ENCODE peak calls at places on chromosomes 5 and 9, in five cellular contexts. Z, Q, F, D and V are unnamed samples.

GRCh38 chr9:36018755-36019720 is 17.7 kb upstream of the RECK start:
- DNase-seq in Z (no peak), Q (no peak), F (no peak), D (no peak), V (no peak)

GRCh38 chr5:84603557-84604185 is 219.0 kb upstream of the EDIL3 start:
- DNase-seq in Z (no peak), Q (peak), F (peak), D (no peak), V (peak)

GRCh38 chr5:96228449-96228848 is 204.6 kb downstream of the PCSK1 start:
- DNase-seq in Z (no peak), Q (no peak), F (peak), D (no peak), V (no peak)

GRCh38 chr9:135330307-135330631 is 149.3 kb upstream of the PPP1R26 start:
- DNase-seq in Z (no peak), Q (no peak), F (no peak), D (no peak), V (no peak)

GRCh38 chr5:151005975-151006576 is 14.3 kb upstream of the GPX3 start:
- DNase-seq in Z (peak), Q (peak), F (peak), D (no peak), V (peak)

GRCh38 chr9:72871685-72872084 is 81.2 kb downstream of the ALDH1A1 start:
- DNase-seq in Z (peak), Q (no peak), F (peak), D (no peak), V (no peak)

GRCh38 chr9:130165579-130165978 is 6.6 kb upstream of the NCS1 start:
- DNase-seq in Z (no peak), Q (no peak), F (no peak), D (no peak), V (no peak)

GRCh38 chr5:43603535-43604363 is 769 bp downstream of the NNT start:
- DNase-seq in Z (peak), Q (peak), F (peak), D (peak), V (no peak)

GRCh38 chr9:37174247-37174646 is 53.9 kb downstream of the ZCCHC7 start:
- DNase-seq in Z (no peak), Q (no peak), F (peak), D (no peak), V (no peak)

GRCh38 chr5:132556511-132557424 is at the start of gene RAD50:
- DNase-seq in Z (peak), Q (peak), F (peak), D (peak), V (peak)

GRCh38 chr9:130835441-130836298 is 616 bp downstream of the ABL1 start:
- DNase-seq in Z (peak), Q (no peak), F (peak), D (peak), V (no peak)

GRCh38 chr9:30349526-30350513 is 2034.6 kb upstream of the ACO1 start:
- DNase-seq in Z (no peak), Q (no peak), F (no peak), D (peak), V (no peak)

GRCh38 chr5:138695781-138696180 is 57.4 kb upstream of the CTNNA1 start:
- DNase-seq in Z (no peak), Q (no peak), F (no peak), D (no peak), V (no peak)

DNA sequence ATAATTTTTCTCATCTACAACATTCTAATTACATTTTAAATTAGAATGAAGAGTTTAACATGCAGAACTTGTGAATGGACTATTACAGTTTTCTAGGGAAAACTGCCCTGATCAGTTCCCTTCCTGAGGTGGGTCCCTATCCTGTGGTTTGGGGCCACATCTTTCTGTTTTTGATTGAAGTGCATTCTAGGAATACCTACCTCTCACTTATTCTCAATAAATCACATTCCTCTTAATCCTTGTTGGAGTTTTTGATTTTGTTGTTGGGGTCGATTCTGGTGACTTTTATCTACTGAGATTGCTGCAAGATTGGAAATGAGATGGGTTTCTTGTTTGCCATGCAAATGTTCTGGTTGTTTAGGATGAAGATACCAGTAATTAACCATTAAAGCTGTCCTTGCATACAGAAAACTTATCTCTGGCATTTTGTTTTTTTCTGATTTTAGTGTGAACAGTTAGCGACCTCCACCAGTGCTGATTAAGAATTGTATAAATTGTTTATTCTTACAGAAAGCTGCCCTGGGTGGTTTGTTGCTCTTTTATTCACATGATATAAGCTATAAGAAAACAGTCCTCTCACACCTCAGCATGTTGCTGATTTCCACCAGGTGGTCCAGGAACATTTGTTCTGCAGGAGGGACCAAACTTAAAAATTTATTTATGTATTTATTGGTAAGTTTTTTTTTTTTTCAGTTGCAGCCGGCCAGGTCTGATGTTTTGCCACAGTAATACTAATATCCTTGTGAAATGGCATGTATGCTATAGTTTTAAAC is 269.9 kb downstream of the FANCC start:
- DNase-seq in Z (no peak), Q (no peak), F (no peak), D (no peak), V (no peak)
- H3K4me3 ChIP-seq in Z (peak), Q (no peak), F (peak), D (peak), V (peak)

DNA sequence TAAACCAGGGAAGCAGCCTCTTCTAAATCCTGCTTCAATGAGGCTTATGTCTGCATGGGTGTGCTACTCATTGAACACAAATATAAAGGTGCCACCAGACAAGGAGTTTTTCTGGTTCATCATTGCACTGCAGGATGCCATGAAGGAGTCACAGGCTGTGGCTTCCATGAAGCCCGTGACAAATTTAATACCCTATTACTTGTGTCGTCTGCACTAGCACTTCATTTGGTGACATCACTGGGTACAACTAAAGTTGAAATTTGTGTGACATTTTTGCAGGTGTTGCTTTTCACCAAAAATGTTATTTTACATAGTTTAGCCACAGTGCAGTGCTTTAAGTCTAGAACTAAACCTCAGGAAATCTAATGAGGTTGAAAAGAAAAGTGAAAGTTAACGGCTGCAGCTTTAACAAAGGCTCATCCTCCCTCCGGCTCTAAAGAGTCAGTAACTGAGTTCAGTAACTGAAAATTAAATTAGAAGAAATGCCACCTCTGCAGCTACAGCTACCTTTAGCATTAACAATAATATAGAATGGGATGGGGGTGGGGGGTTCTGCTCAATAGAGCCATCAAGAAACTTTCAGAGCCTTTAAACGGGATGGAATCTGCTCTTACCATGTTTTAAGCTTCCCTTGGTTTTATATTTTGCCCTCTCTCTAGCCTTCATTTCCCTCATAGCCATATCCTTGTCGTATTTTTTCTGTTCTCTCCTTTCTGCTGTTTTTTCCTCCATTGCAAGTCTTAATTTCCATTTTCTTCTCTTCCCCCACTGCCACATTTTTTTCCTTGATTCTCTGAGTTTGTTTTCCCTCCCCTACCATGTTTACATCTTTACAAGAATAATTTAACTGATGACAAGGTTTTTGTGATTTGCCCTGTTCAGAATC is 233.8 kb upstream of the TMEM161B start:
- DNase-seq in Z (no peak), Q (no peak), F (no peak), D (no peak), V (no peak)
- H3K4me3 ChIP-seq in Z (no peak), Q (peak), F (peak), D (peak), V (peak)

GRCh38 chr5:91038180-91038808 is 344.8 kb downstream of the ARRDC3 start:
- DNase-seq in Z (no peak), Q (no peak), F (peak), D (no peak), V (peak)
- H3K4me3 ChIP-seq in Z (no peak), Q (no peak), F (no peak), D (no peak), V (no peak)

DNA sequence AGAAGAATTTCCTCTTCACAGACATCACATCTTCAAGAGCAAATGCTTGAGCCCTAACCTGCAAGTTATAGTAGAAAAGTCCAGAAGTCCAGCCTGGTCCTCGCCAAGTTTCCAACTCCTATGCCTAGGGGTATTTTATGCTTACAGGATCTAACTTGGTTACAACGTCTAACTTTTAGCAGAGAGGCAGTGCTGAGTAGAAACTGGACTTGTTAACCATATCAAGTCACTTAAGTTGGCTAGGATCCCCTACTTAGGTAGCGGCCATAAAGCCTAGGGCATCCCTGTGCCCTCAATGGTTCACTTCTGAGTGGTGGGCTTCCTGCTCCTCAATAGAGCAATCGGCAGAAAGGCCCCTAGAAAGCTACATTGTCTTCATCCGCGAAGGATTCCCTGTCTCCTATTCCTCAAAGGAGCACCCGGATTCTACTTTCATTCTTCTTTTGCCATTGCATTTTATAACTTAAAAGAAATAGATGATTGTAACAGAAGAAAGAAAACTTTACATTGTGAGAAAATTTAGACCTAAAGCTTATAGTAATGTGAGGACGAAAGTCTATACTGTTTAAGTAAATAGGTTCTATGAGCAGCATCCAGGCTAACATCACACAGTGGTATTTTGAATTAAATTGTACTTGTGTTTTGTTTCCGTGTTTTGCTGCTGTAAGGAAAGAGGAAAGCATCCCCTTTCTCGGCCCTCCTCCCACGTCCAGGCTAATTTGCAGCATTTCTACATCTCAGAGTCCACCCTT is 1.3 kb upstream of the MTAP start:
- DNase-seq in Z (no peak), Q (no peak), F (peak), D (no peak), V (no peak)
- H3K4me3 ChIP-seq in Z (peak), Q (peak), F (peak), D (peak), V (peak)